ENCODE peak calls at places on chromosomes 13 and 19, in six cellular contexts. U, N, S, G, J and F are unnamed samples.
A peak's percentile ranks its signal among the peaks of the same experiment; 100 is the strongest.

GRCh38 chr13:46121597-46122163 is 16.8 kb upstream of the CPB2 start:
- DNase-seq in J (no peak), S (no peak), U (no peak), N (no peak), G (no peak), F (no peak)

GRCh38 chr13:73365240-73365639 is 306.4 kb downstream of the KLF5 start:
- DNase-seq in G (no peak), U (no peak), S (no peak), N (no peak), J (no peak), F (no peak)

GRCh38 chr13:47146991-47147783 is 250.3 kb upstream of the HTR2A start:
- DNase-seq in S (no peak), G (no peak), J (no peak), U (no peak), N (no peak), F (no peak)

GRCh38 chr13:99075268-99076191 is 97.7 kb upstream of the DOCK9 start:
- DNase-seq in G (no peak), J (no peak), U (no peak), S (no peak), N (peak; percentile 53), F (no peak)

GRCh38 chr13:98476538-98476966 is 100.4 kb downstream of the STK24 start:
- DNase-seq in G (peak; percentile 45), N (no peak), J (peak; percentile 77), U (peak; percentile 71), S (no peak), F (peak; percentile 62)

GRCh38 chr19:50167314-50167721 is 4.2 kb upstream of the IZUMO2 start:
- DNase-seq in J (no peak), U (no peak), N (no peak), S (peak; percentile 77), G (no peak), F (peak; percentile 54)

GRCh38 chr19:8054169-8054568 is 1.6 kb downstream of the CCL25 start:
- DNase-seq in J (no peak), G (no peak), S (peak; percentile 13), N (no peak), U (no peak), F (no peak)

GRCh38 chr19:5250127-5250659 is 90.4 kb downstream of the PTPRS start:
- DNase-seq in N (no peak), U (no peak), S (no peak), G (peak; percentile 75), J (no peak), F (no peak)

DNA sequence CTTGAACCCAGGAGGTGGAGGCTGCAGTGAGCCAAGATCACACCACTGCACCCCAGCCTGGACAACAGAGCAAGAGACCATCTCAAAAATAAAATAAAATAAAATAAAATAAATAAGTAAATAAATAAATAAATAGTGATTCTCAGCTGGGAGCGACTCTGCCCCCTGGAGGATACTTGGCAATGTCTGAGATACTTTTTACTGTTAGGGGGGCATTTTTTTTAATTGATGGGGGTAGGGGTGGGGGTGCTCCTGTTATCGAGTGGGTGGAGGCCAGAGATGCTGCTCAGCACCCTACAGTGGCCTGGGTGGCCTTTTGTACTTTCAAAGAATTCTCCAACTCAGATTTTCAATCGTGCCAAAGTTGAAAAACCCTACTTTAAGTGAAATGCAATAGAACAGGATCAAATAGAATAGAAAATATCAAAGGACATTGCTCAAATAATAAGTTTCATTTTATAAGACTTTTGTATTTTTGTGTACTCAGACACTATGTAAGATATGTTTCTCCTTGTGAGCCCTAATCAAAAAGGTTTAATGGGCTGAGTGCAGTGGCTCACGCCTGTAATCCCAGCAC is 7.1 kb upstream of the CLPP start:
- DNase-seq in J (peak; percentile 22), U (no peak), N (no peak), S (no peak), G (no peak), F (no peak)
- TF ChIP-seq CTCF in J (peak; percentile 60), U (peak; percentile 64), N (no peak), S (peak; percentile 31), G (peak; percentile 45), F (peak; percentile 62)

GRCh38 chr19:19538767-19539166 is 702 bp downstream of the CILP2 start:
- DNase-seq in U (no peak), S (no peak), G (no peak), N (no peak), J (no peak), F (no peak)
- H3K4me3 ChIP-seq in U (peak overlapping the region; percentile 29), S (peak overlapping the region; percentile 56), G (peak overlapping the region; percentile 60), N (no peak overlapping the region), J (no peak overlapping the region), F (no peak overlapping the region)

DNA sequence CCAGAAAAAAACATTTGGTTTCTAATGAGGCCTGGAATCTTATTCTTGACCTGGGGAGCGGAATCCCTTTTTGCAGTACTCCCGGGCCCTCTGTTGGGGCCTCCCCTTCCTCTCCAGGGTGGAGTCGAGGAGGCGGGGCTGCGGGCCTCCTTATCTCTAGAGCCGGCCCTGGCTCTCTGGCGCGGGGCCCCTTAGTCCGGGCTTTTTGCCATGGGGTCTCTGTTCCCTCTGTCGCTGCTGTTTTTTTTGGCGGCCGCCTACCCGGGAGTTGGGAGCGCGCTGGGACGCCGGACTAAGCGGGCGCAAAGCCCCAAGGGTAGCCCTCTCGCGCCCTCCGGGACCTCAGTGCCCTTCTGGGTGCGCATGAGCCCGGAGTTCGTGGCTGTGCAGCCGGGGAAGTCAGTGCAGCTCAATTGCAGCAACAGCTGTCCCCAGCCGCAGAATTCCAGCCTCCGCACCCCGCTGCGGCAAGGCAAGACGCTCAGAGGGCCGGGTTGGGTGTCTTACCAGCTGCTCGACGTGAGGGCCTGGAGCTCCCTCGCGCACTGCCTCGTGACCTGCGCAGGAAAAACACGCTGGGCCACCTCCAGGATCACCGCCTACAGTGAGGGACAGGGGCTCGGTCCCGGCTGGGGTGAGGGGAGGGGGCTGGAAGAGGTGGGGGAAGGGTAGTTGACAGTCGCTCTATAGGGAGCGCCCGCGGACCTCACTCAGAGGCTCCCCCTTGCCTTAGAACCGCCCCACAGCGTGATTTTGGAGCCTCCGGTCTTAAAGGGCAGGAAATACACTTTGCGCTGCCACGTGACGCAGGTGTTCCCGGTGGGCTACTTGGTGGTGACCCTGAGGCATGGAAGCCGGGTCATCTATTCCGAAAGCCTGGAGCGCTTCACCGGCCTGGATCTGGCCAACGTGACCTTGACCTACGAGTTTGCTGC is at the start of gene ICAM4:
- DNase-seq in U (no peak), N (no peak), S (peak; percentile 78), J (peak; percentile 83), G (peak; percentile 87), F (no peak)
- TF ChIP-seq CTCF in U (no peak), N (no peak), S (no peak), J (no peak), G (no peak), F (no peak)

GRCh38 chr19:6475321-6476108 is 6.1 kb downstream of the DENND1C start:
- DNase-seq in U (no peak), N (no peak), S (peak; percentile 55), G (no peak), J (no peak), F (no peak)
- H3K4me3 ChIP-seq in U (no peak overlapping the region), N (no peak overlapping the region), S (peak overlapping the region; percentile 51), G (peak overlapping the region; percentile 48), J (no peak overlapping the region), F (peak overlapping the region; percentile 33)